ENCODE peak calls at places on chromosomes 12 and 14, in six cellular contexts. C, N, O, Z, K and R are unnamed samples.

GRCh38 chr14:76337619-76338545 is 38.1 kb upstream of the ESRRB start:
- DNase-seq in C (no peak), N (no peak), O (no peak), Z (no peak), K (no peak), R (no peak)

GRCh38 chr14:75982724-75983358 is 1.0 kb upstream of the TGFB3 start:
- DNase-seq in C (peak), N (no peak), O (no peak), Z (peak), K (no peak), R (no peak)

GRCh38 chr12:15842106-15842505 is 40.1 kb upstream of the STRAP start:
- DNase-seq in C (no peak), N (no peak), O (no peak), Z (no peak), K (no peak), R (no peak)

GRCh38 chr12:69151254-69151751 is 88.1 kb upstream of the CPSF6 start:
- DNase-seq in C (no peak), N (no peak), O (no peak), Z (no peak), K (no peak), R (no peak)

GRCh38 chr14:104147346-104148125 is 9.1 kb downstream of the KIF26A start:
- DNase-seq in C (no peak), N (no peak), O (no peak), Z (no peak), K (no peak), R (peak)

GRCh38 chr12:96081596-96081995 is 46.2 kb upstream of the LTA4H start:
- DNase-seq in C (no peak), N (no peak), O (no peak), Z (no peak), K (no peak), R (no peak)

GRCh38 chr14:23695220-23695999 is 59.2 kb downstream of the DHRS2 start:
- DNase-seq in C (peak), N (peak), O (no peak), Z (no peak), K (no peak), R (peak)

GRCh38 chr14:57227083-57227482 is 41.6 kb downstream of the EXOC5 start:
- DNase-seq in C (no peak), N (no peak), O (no peak), Z (no peak), K (no peak), R (no peak)

GRCh38 chr12:34398706-34399630 is 376.7 kb downstream of the ALG10 start:
- DNase-seq in C (no peak), N (peak), O (peak), Z (peak), K (no peak), R (peak)

GRCh38 chr14:25411933-25412757 is 362.2 kb upstream of the STXBP6 start:
- DNase-seq in C (no peak), N (peak), O (no peak), Z (no peak), K (no peak), R (peak)

GRCh38 chr12:54300732-54301427 is at the start of gene NFE2:
- DNase-seq in C (no peak), N (peak), O (no peak), Z (no peak), K (no peak), R (peak)

GRCh38 chr12:123270380-123271181 is 1.1 kb downstream of the CDK2AP1 start:
- DNase-seq in C (no peak), N (peak), O (peak), Z (no peak), K (no peak), R (peak)

GRCh38 chr12:52126050-52126604 is 46.6 kb downstream of the SMIM41 start:
- DNase-seq in C (peak), N (no peak), O (no peak), Z (peak), K (no peak), R (peak)

GRCh38 chr12:110528277-110528839 is 26.2 kb downstream of the RAD9B start:
- DNase-seq in C (no peak), N (no peak), O (no peak), Z (no peak), K (no peak), R (no peak)

GRCh38 chr14:106039400-106039799 is 513.0 kb downstream of the TMEM121 start:
- DNase-seq in C (no peak), N (no peak), O (peak), Z (no peak), K (peak), R (no peak)

GRCh38 chr14:89955022-89955414 is 488 bp upstream of the EFCAB11 start:
- DNase-seq in C (no peak), N (no peak), O (no peak), Z (no peak), K (no peak), R (no peak)

GRCh38 chr12:93148412-93148811 is 219.3 kb upstream of the EEA1 start:
- DNase-seq in C (no peak), N (no peak), O (no peak), Z (no peak), K (no peak), R (peak)

GRCh38 chr14:93915800-93916199 is 11.3 kb upstream of the FAM181A start:
- DNase-seq in C (no peak), N (no peak), O (no peak), Z (no peak), K (no peak), R (no peak)

GRCh38 chr14:29166507-29166906 is 399.9 kb downstream of the FOXG1 start:
- DNase-seq in C (no peak), N (no peak), O (no peak), Z (no peak), K (no peak), R (no peak)

GRCh38 chr12:71214511-71215285 is 56.9 kb upstream of the TSPAN8 start:
- DNase-seq in C (no peak), N (no peak), O (no peak), Z (no peak), K (no peak), R (no peak)

GRCh38 chr14:101069666-101070362 is 166.3 kb upstream of the RTL1 start:
- DNase-seq in C (no peak), N (no peak), O (no peak), Z (peak), K (no peak), R (peak)

GRCh38 chr14:95993768-95994592 is 45.2 kb upstream of the C14orf132 start:
- DNase-seq in C (peak), N (peak), O (no peak), Z (no peak), K (no peak), R (peak)

GRCh38 chr14:54105406-54105805 is 148.8 kb upstream of the BMP4 start:
- DNase-seq in C (no peak), N (no peak), O (no peak), Z (no peak), K (no peak), R (no peak)

GRCh38 chr14:58832010-58832409 is 194.2 kb downstream of the DACT1 start:
- DNase-seq in C (no peak), N (no peak), O (no peak), Z (no peak), K (no peak), R (no peak)

GRCh38 chr14:28761438-28762289 is 4.9 kb upstream of the FOXG1 start:
- DNase-seq in C (no peak), N (no peak), O (no peak), Z (no peak), K (no peak), R (no peak)

GRCh38 chr12:94570161-94570560 is 80.2 kb downstream of the TMCC3 start:
- DNase-seq in C (peak), N (no peak), O (no peak), Z (no peak), K (no peak), R (peak)

GRCh38 chr12:119208626-119209061 is 29.9 kb downstream of the HSPB8 start:
- DNase-seq in C (no peak), N (peak), O (no peak), Z (peak), K (no peak), R (peak)

GRCh38 chr14:28365510-28365909 is 401.1 kb upstream of the FOXG1 start:
- DNase-seq in C (no peak), N (no peak), O (no peak), Z (no peak), K (no peak), R (no peak)

GRCh38 chr14:91372680-91373495 is 44.7 kb downstream of the CCDC88C start:
- DNase-seq in C (peak), N (no peak), O (no peak), Z (no peak), K (no peak), R (no peak)

GRCh38 chr12:6684609-6685008 is 4.6 kb downstream of the ZNF384 start:
- DNase-seq in C (peak), N (peak), O (no peak), Z (no peak), K (peak), R (no peak)